ENCODE peak calls at places on chromosomes 1 and 21, in ten cellular contexts. C, K, R, I, G, J, H, U, Z and L are unnamed samples.

GRCh38 chr1:53688703-53689102 is 50.3 kb downstream of the GLIS1 start:
- DNase-seq in C (no peak), K (no peak), R (peak; percentile 7), I (no peak), G (no peak), J (no peak), H (no peak), U (no peak), Z (no peak), L (no peak)

GRCh38 chr1:235635938-235636663 is 13.5 kb downstream of the GNG4 start:
- DNase-seq in C (no peak), K (no peak), R (no peak), I (no peak), G (no peak), J (no peak), H (peak; percentile 39), U (no peak), Z (no peak), L (no peak)

GRCh38 chr1:23563003-23563402 is 3.7 kb upstream of the ID3 start:
- DNase-seq in C (no peak), K (no peak), R (no peak), I (no peak), G (no peak), J (no peak), H (no peak), U (no peak), Z (no peak), L (no peak)

GRCh38 chr1:42877380-42877779 is 31.0 kb downstream of the ZNF691 start:
- DNase-seq in C (no peak), K (no peak), R (no peak), I (no peak), G (no peak), J (no peak), H (no peak), U (no peak), Z (no peak), L (no peak)

GRCh38 chr21:35256468-35256988 is 207.4 kb upstream of the RUNX1 start:
- DNase-seq in C (peak; percentile 83), K (no peak), R (peak; percentile 86), I (peak; percentile 85), G (no peak), J (peak; percentile 75), H (peak; percentile 80), U (peak; percentile 95), Z (peak; percentile 86), L (peak; percentile 98)

GRCh38 chr1:160836561-160836960 is 26.1 kb downstream of the CD244 start:
- DNase-seq in C (no peak), K (no peak), R (no peak), I (no peak), G (no peak), J (no peak), H (no peak), U (no peak), Z (peak; percentile 38), L (no peak)

GRCh38 chr1:228272831-228273571 is 65.2 kb downstream of the OBSCN start:
- DNase-seq in C (peak; percentile 34), K (no peak), R (no peak), I (no peak), G (no peak), J (no peak), H (peak; percentile 49), U (no peak), Z (no peak), L (no peak)

GRCh38 chr1:23452011-23452411 is 27.5 kb upstream of the TCEA3 start:
- DNase-seq in C (peak; percentile 90), K (no peak), R (no peak), I (peak; percentile 89), G (no peak), J (no peak), H (peak; percentile 83), U (peak; percentile 96), Z (peak; percentile 86), L (no peak)

GRCh38 chr1:9782897-9783296 is 40.9 kb downstream of the CLSTN1 start:
- DNase-seq in C (no peak), K (no peak), R (no peak), I (no peak), G (no peak), J (no peak), H (no peak), U (no peak), Z (no peak), L (no peak)

GRCh38 chr21:45990049-45990711 is 8.6 kb downstream of the COL6A1 start:
- DNase-seq in C (peak; percentile 40), K (no peak), R (no peak), I (no peak), G (peak; percentile 6), J (peak; percentile 0), H (no peak), U (no peak), Z (peak; percentile 20), L (no peak)

GRCh38 chr1:219273088-219273686 is 99.5 kb downstream of the LYPLAL1 start:
- DNase-seq in C (no peak), K (no peak), R (no peak), I (no peak), G (no peak), J (no peak), H (no peak), U (no peak), Z (no peak), L (no peak)

GRCh38 chr1:31984419-31985347 is 29.0 kb upstream of the KHDRBS1 start:
- DNase-seq in C (no peak), K (no peak), R (no peak), I (no peak), G (no peak), J (no peak), H (no peak), U (no peak), Z (no peak), L (no peak)

DNA sequence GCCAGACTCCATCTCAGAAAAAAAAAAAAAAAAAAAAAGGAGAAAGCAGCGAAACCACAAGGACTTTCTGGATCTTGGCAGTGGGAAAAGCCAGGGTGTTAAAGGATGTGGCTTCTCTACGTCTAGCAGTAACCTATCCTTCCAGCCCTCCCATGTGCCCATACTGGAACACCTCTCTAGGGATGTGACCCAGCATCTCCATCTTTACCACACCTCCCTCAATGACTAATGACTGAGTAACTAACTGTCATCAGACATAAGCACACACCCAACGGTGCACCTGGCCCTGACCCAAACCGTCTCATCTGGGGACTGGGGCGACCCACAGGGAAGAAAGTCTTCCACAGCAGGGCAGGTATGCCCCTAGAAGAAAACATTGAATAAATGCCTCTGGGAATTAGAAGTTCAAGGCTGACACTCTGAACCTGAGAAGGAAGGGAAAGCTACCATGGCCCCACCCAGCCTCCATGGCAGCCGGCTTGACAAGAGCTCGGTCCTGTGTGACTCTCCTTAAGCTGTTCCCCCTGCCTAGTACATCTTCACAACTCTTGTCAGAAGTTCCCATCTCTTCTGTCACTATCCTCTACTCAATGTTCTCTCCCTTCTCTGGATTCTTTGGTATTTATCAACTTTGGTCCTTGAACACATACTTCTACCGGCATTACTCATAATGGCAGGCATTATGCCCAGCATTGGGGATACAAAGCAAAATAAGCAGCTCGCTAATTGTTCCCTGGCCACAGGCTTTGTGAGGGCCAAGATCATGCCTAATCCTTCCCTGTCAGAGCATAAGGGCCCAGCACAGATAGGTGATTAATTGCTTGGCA is 14.8 kb upstream of the PAQR6 start:
- DNase-seq in C (no peak), K (no peak), R (no peak), I (peak; percentile 92), G (no peak), J (no peak), H (no peak), U (no peak), Z (no peak), L (no peak)
- H3K27ac ChIP-seq in C (no peak overlapping the region), K (peak overlapping the region; percentile 72), R (no peak overlapping the region), I (peak overlapping the region; percentile 97), G (no peak overlapping the region), J (no peak overlapping the region), H (no peak overlapping the region), U (no peak overlapping the region), Z (no peak overlapping the region), L (no peak overlapping the region)

GRCh38 chr1:34407140-34407539 is 230.4 kb downstream of the C1orf94 start:
- DNase-seq in C (no peak), K (no peak), R (peak; percentile 36), I (no peak), G (no peak), J (no peak), H (no peak), U (peak; percentile 34), Z (no peak), L (no peak)

GRCh38 chr1:34409689-34410229 is 233.1 kb downstream of the C1orf94 start:
- DNase-seq in C (no peak), K (no peak), R (no peak), I (no peak), G (no peak), J (no peak), H (no peak), U (no peak), Z (no peak), L (no peak)

GRCh38 chr1:34405266-34405959 is 228.7 kb downstream of the C1orf94 start:
- DNase-seq in C (no peak), K (no peak), R (no peak), I (no peak), G (no peak), J (no peak), H (no peak), U (no peak), Z (no peak), L (no peak)

GRCh38 chr1:34406377-34406776 is 229.7 kb downstream of the C1orf94 start:
- DNase-seq in C (no peak), K (no peak), R (no peak), I (no peak), G (no peak), J (no peak), H (no peak), U (peak; percentile 36), Z (no peak), L (no peak)

GRCh38 chr1:34408011-34408410 is 231.3 kb downstream of the C1orf94 start:
- DNase-seq in C (no peak), K (no peak), R (no peak), I (no peak), G (no peak), J (no peak), H (no peak), U (no peak), Z (peak; percentile 41), L (no peak)
- TF ChIP-seq CTCF in C (no peak), K (no peak), R (no peak), I (no peak), G (no peak), J (no peak), H (no peak), U (no peak), Z (no peak), L (no peak)

DNA sequence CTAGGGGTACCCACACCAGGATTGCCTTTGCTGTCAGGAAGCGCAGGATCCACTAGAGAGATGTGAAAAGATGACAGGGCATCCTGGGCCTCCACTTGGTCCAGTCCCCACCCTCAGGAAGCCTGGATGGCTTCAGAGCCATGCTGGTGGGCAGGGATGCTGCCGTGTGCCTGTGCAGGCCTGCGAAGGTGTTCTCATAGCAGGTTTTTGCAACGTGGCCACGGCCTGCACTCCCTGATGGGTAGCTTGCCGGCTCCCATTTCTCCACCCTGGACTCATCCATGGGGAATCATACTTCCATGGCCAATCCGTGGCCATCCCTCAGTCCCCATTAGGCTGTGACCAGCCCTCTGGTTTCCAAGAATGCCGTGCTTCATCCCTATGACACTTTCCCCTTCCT is 34.1 kb upstream of the CNTN2 start:
- DNase-seq in C (no peak), K (no peak), R (no peak), I (no peak), G (no peak), J (no peak), H (no peak), U (no peak), Z (no peak), L (no peak)
- H3K27ac ChIP-seq in C (no peak overlapping the region), K (no peak overlapping the region), R (no peak overlapping the region), I (no peak overlapping the region), G (peak overlapping the region; percentile 82), J (no peak overlapping the region), H (no peak overlapping the region), U (no peak overlapping the region), Z (no peak overlapping the region), L (no peak overlapping the region)

GRCh38 chr1:82464362-82464931 is 663.7 kb downstream of the ADGRL2 start:
- DNase-seq in C (no peak), K (no peak), R (no peak), I (no peak), G (peak; percentile 32), J (no peak), H (no peak), U (peak; percentile 66), Z (peak; percentile 50), L (no peak)
- TF ChIP-seq CTCF in C (no peak), K (no peak), R (no peak), I (no peak), G (no peak), J (no peak), H (no peak), U (no peak), Z (no peak), L (no peak)